ENCODE peak calls at places on chromosome 22, in six cellular contexts. G is HepG2, X is GM12878, R is K562, F is H1, Y is GM12891. P is an unnamed sample.

GRCh38 chr22:35766654-35767580 is 49.2 kb downstream of the APOL5 start:
- DNase-seq in G (no peak), X (no peak), R (no peak), F (no peak), Y (no peak), P (no peak)

GRCh38 chr22:35575116-35575748 is 34.6 kb downstream of the RASD2 start:
- DNase-seq in G (no peak), X (no peak), R (peak; percentile 20), F (no peak), Y (no peak), P (no peak)

GRCh38 chr22:35450824-35451541 is 51.0 kb downstream of the MCM5 start:
- DNase-seq in G (no peak), X (no peak), R (no peak), F (no peak), Y (no peak), P (no peak)

GRCh38 chr22:40220316-40221054 is 42.8 kb downstream of the TNRC6B start:
- DNase-seq in G (no peak), X (no peak), R (no peak), F (no peak), Y (no peak), P (no peak)

GRCh38 chr22:21000987-21001600 is 824 bp downstream of the THAP7 start:
- DNase-seq in G (no peak), X (no peak), R (peak; percentile 72), F (no peak), Y (no peak), P (no peak)

GRCh38 chr22:43796567-43796966 is 15.5 kb downstream of the EFCAB6 start:
- DNase-seq in G (no peak), X (no peak), R (no peak), F (no peak), Y (no peak), P (no peak)

GRCh38 chr22:33919591-33920501 is at the start of gene LARGE1:
- DNase-seq in G (peak; percentile 13), X (no peak), R (peak; percentile 3), F (no peak), Y (peak; percentile 32), P (no peak)

GRCh38 chr22:36461665-36462474 is 19.6 kb downstream of the TXN2 start:
- DNase-seq in G (peak; percentile 63), X (no peak), R (no peak), F (peak; percentile 64), Y (no peak), P (no peak)

GRCh38 chr22:24161485-24161884 is 19.8 kb upstream of the SUSD2 start:
- DNase-seq in G (no peak), X (no peak), R (no peak), F (no peak), Y (no peak), P (no peak)
- TF ChIP-seq TAF1 in G (no peak), X (no peak), R (no peak), F (no peak), Y (no peak), P (no peak)

GRCh38 chr22:27925331-27925730 is 6.3 kb upstream of the PITPNB start:
- DNase-seq in G (no peak), X (no peak), R (no peak), F (no peak), Y (no peak), P (no peak)

GRCh38 chr22:27919222-27919942 is at the start of gene PITPNB:
- DNase-seq in G (peak; percentile 93), X (peak; percentile 90), R (peak; percentile 99), F (peak; percentile 98), Y (peak; percentile 93), P (peak; percentile 91)

GRCh38 chr22:27918351-27919221 is 470 bp downstream of the PITPNB start:
- DNase-seq in G (peak; percentile 13), X (no peak), R (peak; percentile 68), F (no peak), Y (peak; percentile 25), P (peak; percentile 40)

GRCh38 chr22:27919943-27920755 is 1.1 kb upstream of the PITPNB start:
- DNase-seq in G (peak; percentile 55), X (no peak), R (no peak), F (no peak), Y (no peak), P (no peak)
- TF ChIP-seq POLR2A in G (no peak), X (no peak), R (no peak), F (no peak), Y (no peak), P (no peak)

GRCh38 chr22:28917747-28918543 is 34.6 kb downstream of the ZNRF3 start:
- DNase-seq in G (peak; percentile 86), X (no peak), R (no peak), F (no peak), Y (no peak), P (no peak)

GRCh38 chr22:28921585-28921879 is 38.2 kb downstream of the ZNRF3 start:
- DNase-seq in G (peak; percentile 29), X (no peak), R (no peak), F (no peak), Y (no peak), P (no peak)

GRCh38 chr22:28922540-28923244 is 39.3 kb downstream of the ZNRF3 start:
- DNase-seq in G (peak; percentile 53), X (no peak), R (no peak), F (no peak), Y (no peak), P (no peak)

GRCh38 chr22:28923826-28924732 is 40.7 kb downstream of the ZNRF3 start:
- DNase-seq in G (peak; percentile 98), X (no peak), R (no peak), F (no peak), Y (no peak), P (no peak)

GRCh38 chr22:28920757-28921584 is 37.6 kb downstream of the ZNRF3 start:
- DNase-seq in G (peak; percentile 97), X (peak; percentile 52), R (no peak), F (no peak), Y (no peak), P (no peak)
- TF ChIP-seq POLR2AphosphoS5 in G (peak; percentile 57), X (no peak), R (no peak), F (no peak), Y (no peak), P (no peak)

GRCh38 chr22:46088541-46089311 is 61.6 kb upstream of the PPARA start:
- DNase-seq in G (no peak), X (no peak), R (no peak), F (no peak), Y (no peak), P (no peak)
- TF ChIP-seq TAF1 in G (no peak), X (no peak), R (no peak), F (no peak), Y (no peak), P (no peak)

DNA sequence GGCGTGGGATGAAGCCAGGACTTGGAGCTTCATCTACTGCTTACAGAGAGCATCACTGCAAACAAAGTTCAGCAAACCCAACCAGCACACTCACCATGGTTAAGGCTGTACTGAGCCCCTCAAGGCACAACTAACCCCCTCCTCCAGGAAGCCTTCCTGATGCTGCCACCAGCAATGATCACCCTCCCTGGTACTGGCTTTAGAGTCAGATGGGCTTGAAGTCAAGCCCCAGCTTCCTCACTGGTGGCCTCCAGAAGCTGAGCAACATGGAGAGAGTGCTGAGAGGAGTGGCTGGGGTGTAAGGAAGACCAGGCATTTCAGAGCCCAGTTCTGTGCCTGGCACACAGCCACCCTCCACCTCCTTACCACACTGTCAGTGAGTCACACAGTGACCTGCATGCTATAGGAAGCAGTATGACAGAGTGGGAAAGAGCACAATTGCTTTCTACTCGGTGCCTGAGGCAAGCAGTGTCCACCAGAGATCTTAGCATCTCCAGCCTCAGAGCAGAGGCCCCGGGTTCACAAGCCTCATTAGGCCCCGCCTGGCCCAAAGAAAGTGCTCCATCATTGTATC is 24.7 kb upstream of the BAIAP2L2 start:
- DNase-seq in G (no peak), X (no peak), R (no peak), F (no peak), Y (no peak), P (no peak)
- TF ChIP-seq POLR2A in G (no peak), X (no peak), R (no peak), F (no peak), Y (no peak), P (no peak)

P was measured in GM12892.